ENCODE peak calls at places on chromosome 22, in ten cellular contexts. B is A549; R is left ventricle myocardium inferior; X is kidney; D is Karpas-422; T is heart left ventricle; I is colonic mucosa; U is tibial artery; G is GM23248; S is CD4-positive, alpha-beta memory T cell. O is an unnamed sample.

GRCh38 chr22:31062566-31063230 is 18.4 kb upstream of the SMTN start:
- DNase-seq in U (no peak), R (no peak), I (no peak), T (no peak), S (no peak), X (no peak), D (no peak), G (peak; percentile 42), B (no peak), O (no peak)

GRCh38 chr22:41848468-41848867 is 15.6 kb downstream of the SREBF2 start:
- DNase-seq in G (peak; percentile 44), X (no peak), T (no peak), S (no peak), D (no peak), R (peak; percentile 41), B (peak; percentile 35), U (peak; percentile 59), I (peak; percentile 90), O (no peak)

GRCh38 chr22:45925811-45926351 is 51.1 kb downstream of the WNT7B start:
- DNase-seq in G (no peak), T (no peak), U (no peak), I (no peak), D (no peak), B (peak; percentile 70), X (no peak), S (no peak), R (no peak), O (no peak)

GRCh38 chr22:46736705-46737104 is 1.3 kb downstream of the CERK start:
- DNase-seq in U (no peak), X (peak; percentile 65), T (no peak), I (peak; percentile 69), S (no peak), G (no peak), R (no peak), B (no peak), D (no peak), O (no peak)

GRCh38 chr22:42301072-42301741 is 30.8 kb upstream of the TCF20 start:
- DNase-seq in U (no peak), R (no peak), X (no peak), T (no peak), S (no peak), B (no peak), I (peak; percentile 84), G (no peak), D (no peak), O (no peak)

GRCh38 chr22:21948824-21949568 is 3.7 kb downstream of the PPM1F start:
- DNase-seq in S (no peak), R (no peak), I (no peak), D (no peak), X (no peak), T (no peak), U (no peak), G (no peak), B (no peak), O (no peak)

GRCh38 chr22:41799486-41800347 is 762 bp upstream of the CCDC134 start:
- DNase-seq in D (no peak), U (peak; percentile 26), S (no peak), G (peak; percentile 57), T (peak; percentile 25), X (peak; percentile 79), R (peak; percentile 34), B (no peak), I (peak; percentile 39), O (peak; percentile 60)

GRCh38 chr22:40748388-40748970 is 69.2 kb downstream of the MCHR1 start:
- DNase-seq in I (no peak), R (no peak), D (no peak), X (no peak), T (no peak), B (no peak), S (no peak), U (no peak), G (no peak), O (no peak)

GRCh38 chr22:31238057-31238456 is 26.0 kb downstream of the LIMK2 start:
- DNase-seq in S (no peak), R (no peak), U (no peak), X (no peak), D (no peak), T (no peak), G (no peak), B (no peak), I (no peak), O (no peak)

GRCh38 chr22:19569976-19570375 is 45.8 kb upstream of the CLDN5 start:
- DNase-seq in B (no peak), X (no peak), U (no peak), G (no peak), D (no peak), R (no peak), T (no peak), I (no peak), S (no peak), O (no peak)

GRCh38 chr22:44051961-44052360 is 27.9 kb downstream of the PARVB start:
- DNase-seq in S (no peak), X (no peak), D (no peak), U (no peak), T (no peak), R (no peak), G (no peak), I (no peak), B (no peak), O (no peak)

GRCh38 chr22:42848941-42849340 is 8.1 kb downstream of the ARFGAP3 start:
- DNase-seq in D (no peak), U (no peak), I (no peak), B (no peak), T (no peak), R (no peak), S (no peak), G (peak; percentile 51), X (no peak), O (no peak)

GRCh38 chr22:47798229-47798628 is 1035.8 kb downstream of the TBC1D22A start:
- DNase-seq in D (no peak), S (no peak), X (no peak), T (no peak), R (no peak), B (no peak), G (no peak), I (no peak), U (no peak), O (no peak)

DNA sequence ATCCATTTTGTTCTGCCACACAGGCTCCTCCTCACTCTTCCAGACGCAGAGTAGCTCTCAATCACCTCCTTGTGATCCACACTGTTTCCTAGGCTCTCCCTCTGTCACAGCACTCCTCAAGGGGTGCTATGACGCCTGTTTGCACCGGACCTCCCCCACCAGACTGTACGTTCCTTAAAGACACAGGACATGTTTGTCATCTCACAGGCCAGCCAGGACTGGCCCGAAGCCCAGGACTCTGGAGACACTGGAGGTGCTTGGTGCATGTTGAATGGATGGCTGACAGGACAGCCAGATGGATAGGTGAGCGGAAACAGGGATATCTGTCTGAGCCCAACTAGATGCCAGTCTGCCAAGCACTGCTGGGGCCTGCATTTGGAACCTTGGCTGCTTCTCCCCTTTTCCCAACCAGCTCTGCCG is 13.6 kb downstream of the PLA2G6 start:
- DNase-seq in U (no peak), D (no peak), B (no peak), I (no peak), X (peak; percentile 37), T (peak; percentile 50), R (peak; percentile 66), S (no peak), G (no peak), O (no peak)
- H3K9me3 ChIP-seq in U (no peaks in the 10 kb centered on the region), D (no peaks in the 10 kb centered on the region), B (no peaks in the 10 kb centered on the region), I (no peaks in the 10 kb centered on the region), X (no peaks in the 10 kb centered on the region), T (no peaks in the 10 kb centered on the region), R (no peaks in the 10 kb centered on the region), S (no peaks in the 10 kb centered on the region), G (no peaks in the 10 kb centered on the region), O (no peaks in the 10 kb centered on the region)

GRCh38 chr22:29311468-29312217 is 3.9 kb downstream of the RASL10A start:
- DNase-seq in T (no peak), D (no peak), X (peak; percentile 84), S (no peak), G (peak; percentile 61), B (no peak), R (no peak), I (no peak), U (no peak), O (no peak)
- H3K4me1 ChIP-seq in T (peaks cover 61% of the 10 kb centered on the region), D (peaks cover 7% of the 10 kb centered on the region), X (peaks cover 8% of the 10 kb centered on the region), S (peaks cover 33% of the 10 kb centered on the region), G (peaks cover 21% of the 10 kb centered on the region), B (peaks cover 46% of the 10 kb centered on the region), R (peaks cover 95% of the 10 kb centered on the region), I (peaks cover 47% of the 10 kb centered on the region), U (peaks cover 79% of the 10 kb centered on the region), O (peaks cover 22% of the 10 kb centered on the region)

GRCh38 chr22:32775957-32776356 is 25.5 kb upstream of the TIMP3 start:
- DNase-seq in B (peak; percentile 29), D (peak; percentile 53), X (no peak), G (peak; percentile 29), I (no peak), R (no peak), U (no peak), T (no peak), S (no peak), O (no peak)
- H3K9me3 ChIP-seq in B (no peaks in the 10 kb centered on the region), D (no peaks in the 10 kb centered on the region), X (peaks cover 3% of the 10 kb centered on the region), G (no peaks in the 10 kb centered on the region), I (no peaks in the 10 kb centered on the region), R (peaks cover 3% of the 10 kb centered on the region), U (no peaks in the 10 kb centered on the region), T (no peaks in the 10 kb centered on the region), S (no peaks in the 10 kb centered on the region), O (no peaks in the 10 kb centered on the region)

GRCh38 chr22:17772963-17773605 is 1.2 kb downstream of the BID start:
- DNase-seq in U (no peak), X (peak; percentile 72), D (no peak), R (no peak), G (peak; percentile 52), I (no peak), S (no peak), T (no peak), B (no peak), O (no peak)

GRCh38 chr22:17772249-17772962 is 1.9 kb downstream of the BID start:
- DNase-seq in D (no peak), R (no peak), G (peak; percentile 23), U (no peak), X (peak; percentile 72), B (no peak), T (no peak), S (no peak), I (no peak), O (no peak)

GRCh38 chr22:17774928-17775675 is 833 bp upstream of the BID start:
- DNase-seq in X (peak; percentile 72), D (no peak), I (no peak), T (no peak), U (no peak), B (no peak), S (no peak), G (no peak), R (no peak), O (no peak)

GRCh38 chr22:17774206-17774927 is at the start of gene BID:
- DNase-seq in T (peak; percentile 68), S (peak; percentile 34), X (peak; percentile 85), U (no peak), B (no peak), D (peak; percentile 88), I (peak; percentile 72), R (peak; percentile 68), G (peak; percentile 71), O (no peak)

DNA sequence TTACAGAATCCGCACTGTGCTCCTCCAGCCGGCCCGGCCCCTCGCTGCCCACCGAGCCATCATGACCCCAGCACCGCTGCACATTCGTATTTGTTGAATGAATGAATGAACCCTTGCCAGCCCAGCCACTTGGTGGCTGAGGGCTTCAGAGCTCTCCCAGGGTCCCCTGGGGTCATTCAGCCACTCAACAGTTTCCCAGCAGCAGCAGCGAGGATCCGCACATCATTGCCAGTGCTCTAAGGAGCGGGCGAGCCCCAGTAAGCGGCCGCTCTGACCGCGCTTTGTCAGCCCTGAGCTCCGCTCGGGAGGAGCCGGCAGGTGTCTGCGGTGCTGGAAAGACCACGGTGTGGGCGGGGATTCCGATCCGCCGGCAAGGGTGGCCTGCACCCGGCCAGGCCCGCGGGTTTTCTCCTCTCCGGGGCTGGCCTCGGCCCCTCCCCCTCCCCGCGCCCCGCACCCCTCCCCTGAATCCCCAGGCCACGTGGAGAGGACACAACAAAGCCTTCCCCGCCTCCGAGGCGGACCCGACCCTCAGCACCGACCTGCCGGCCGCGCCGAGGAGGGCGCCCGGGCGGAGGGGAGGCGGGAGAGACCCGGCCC is 563 bp downstream of the BID start:
- DNase-seq in U (no peak), S (peak; percentile 59), R (peak; percentile 38), I (peak; percentile 59), G (peak; percentile 66), D (peak; percentile 80), X (no peak), B (peak; percentile 12), T (no peak), O (no peak)
- H3K4me1 ChIP-seq in U (peaks cover 18% of the 10 kb centered on the region), S (peaks cover 70% of the 10 kb centered on the region), R (peaks cover 27% of the 10 kb centered on the region), I (peaks cover 8% of the 10 kb centered on the region), G (peaks cover 11% of the 10 kb centered on the region), D (peaks cover 40% of the 10 kb centered on the region), X (no peaks in the 10 kb centered on the region), B (peaks cover 17% of the 10 kb centered on the region), T (peaks cover 6% of the 10 kb centered on the region), O (peaks cover 5% of the 10 kb centered on the region)